ENCODE peak calls at places on chromosome 1, in five cellular contexts. H, Q, O, F and P are unnamed samples.

GRCh38 chr1:21246905-21247642 is 43.2 kb downstream of the ECE1 start:
- DNase-seq in H (no peak), Q (no peak), O (no peak), F (no peak), P (no peak)

GRCh38 chr1:236282159-236282716 is 480 bp upstream of the ERO1B start:
- DNase-seq in H (no peak), Q (no peak), O (no peak), F (no peak), P (no peak)

GRCh38 chr1:219039018-219039740 is 134.5 kb upstream of the LYPLAL1 start:
- DNase-seq in H (no peak), Q (no peak), O (no peak), F (no peak), P (no peak)

GRCh38 chr1:196180847-196181593 is 427.2 kb downstream of the KCNT2 start:
- DNase-seq in H (no peak), Q (no peak), O (no peak), F (peak), P (no peak)

GRCh38 chr1:15236226-15237145 is 10.5 kb upstream of the FHAD1 start:
- DNase-seq in H (no peak), Q (no peak), O (no peak), F (peak), P (no peak)

GRCh38 chr1:77594366-77595112 is 87.9 kb downstream of the ZZZ3 start:
- DNase-seq in H (no peak), Q (no peak), O (no peak), F (no peak), P (no peak)

GRCh38 chr1:41416081-41416480 is 54.8 kb downstream of the FOXO6 start:
- DNase-seq in H (no peak), Q (peak), O (no peak), F (no peak), P (no peak)

GRCh38 chr1:39410915-39411436 is 80.5 kb upstream of the BMP8A start:
- DNase-seq in H (no peak), Q (peak), O (peak), F (peak), P (peak)

GRCh38 chr1:91712981-91713841 is 172.7 kb downstream of the TGFBR3 start:
- DNase-seq in H (peak), Q (no peak), O (no peak), F (no peak), P (peak)